ENCODE peak calls at places on chromosomes 7 and 10, in seven cellular contexts. V, D, G, F, T, H and O are unnamed samples.

GRCh38 chr10:31171402-31172120 is 139.9 kb upstream of the ZNF438 start:
- DNase-seq in D (no peak), G (no peak), F (peak; percentile 17), T (no peak), H (no peak), V (peak; percentile 50), O (no peak)

GRCh38 chr7:42219447-42219846 is 17.6 kb downstream of the GLI3 start:
- DNase-seq in G (no peak), F (peak; percentile 49), H (no peak), T (no peak), V (peak; percentile 56), D (no peak), O (peak; percentile 84)

GRCh38 chr10:70379581-70380176 is 2.7 kb downstream of the LRRC20 start:
- DNase-seq in D (no peak), G (no peak), H (no peak), T (no peak), V (no peak), F (peak; percentile 36), O (peak; percentile 23)

GRCh38 chr7:28112883-28113540 is 67.6 kb downstream of the JAZF1 start:
- DNase-seq in G (no peak), H (no peak), T (no peak), V (peak; percentile 47), D (no peak), F (peak; percentile 82), O (peak; percentile 91)

GRCh38 chr10:132798876-132799275 is 12.9 kb upstream of the NKX6-2 start:
- DNase-seq in V (no peak), G (no peak), T (no peak), D (no peak), F (no peak), H (no peak), O (no peak)

GRCh38 chr7:151592868-151593486 is 73.3 kb upstream of the RHEB start:
- DNase-seq in G (peak; percentile 97), D (no peak), F (peak; percentile 96), T (no peak), H (no peak), V (peak; percentile 97), O (peak; percentile 95)

GRCh38 chr7:129642871-129643515 is 31.5 kb downstream of the NRF1 start:
- DNase-seq in V (peak; percentile 42), D (no peak), T (no peak), H (peak; percentile 17), G (no peak), F (no peak), O (peak; percentile 12)

GRCh38 chr7:44267719-44268413 is 57.5 kb downstream of the CAMK2B start:
- DNase-seq in G (no peak), F (no peak), T (no peak), H (no peak), V (no peak), D (no peak), O (no peak)

GRCh38 chr10:1293636-1294440 is 237.7 kb downstream of the WDR37 start:
- DNase-seq in H (peak; percentile 38), V (no peak), G (no peak), D (peak; percentile 15), T (no peak), F (no peak), O (no peak)

GRCh38 chr7:107972986-107973385 is 30.0 kb downstream of the LAMB1 start:
- DNase-seq in G (no peak), V (no peak), D (no peak), F (peak; percentile 17), T (no peak), H (no peak), O (peak; percentile 83)

GRCh38 chr7:14899065-14899464 is 3.5 kb downstream of the DGKB start:
- DNase-seq in T (no peak), H (no peak), G (no peak), F (no peak), D (no peak), V (peak; percentile 79), O (peak; percentile 3)

GRCh38 chr7:35697414-35698175 is 2.7 kb upstream of the HERPUD2 start:
- DNase-seq in G (peak; percentile 69), F (peak; percentile 86), D (no peak), H (no peak), V (peak; percentile 36), T (no peak), O (peak; percentile 91)

GRCh38 chr10:127148066-127148932 is 48.1 kb downstream of the INSYN2A start:
- DNase-seq in V (peak; percentile 86), G (peak; percentile 91), F (peak; percentile 89), T (no peak), D (no peak), H (peak; percentile 8), O (peak; percentile 78)

GRCh38 chr7:159218216-159219006 is 73.7 kb upstream of the VIPR2 start:
- DNase-seq in D (no peak), T (no peak), H (no peak), V (no peak), G (peak; percentile 45), F (no peak), O (no peak)

GRCh38 chr10:90652519-90652918 is 205.3 kb downstream of the HTR7 start:
- DNase-seq in T (no peak), F (peak; percentile 59), G (peak; percentile 15), V (peak; percentile 62), H (no peak), D (no peak), O (peak; percentile 62)

GRCh38 chr7:77537595-77538185 is 595 bp downstream of the PTPN12 start:
- DNase-seq in V (no peak), D (peak; percentile 16), T (peak; percentile 31), G (peak; percentile 58), F (no peak), H (no peak), O (peak; percentile 23)